ENCODE peak calls at places on chromosomes 16 and 17, in four cellular contexts. Z, V, L and R are unnamed samples.

GRCh38 chr17:12909511-12909910 is 108.3 kb downstream of the ELAC2 start:
- DNase-seq in Z (no peak), V (no peak), L (no peak), R (no peak)

GRCh38 chr17:40071720-40072480 is 9.1 kb downstream of the THRA start:
- DNase-seq in Z (peak), V (peak), L (no peak), R (no peak)

GRCh38 chr17:8153957-8154607 is 1.9 kb upstream of the PER1 start:
- DNase-seq in Z (peak), V (peak), L (peak), R (peak)

GRCh38 chr16:1729026-1729425 is 23.0 kb downstream of the MAPK8IP3 start:
- DNase-seq in Z (no peak), V (no peak), L (no peak), R (no peak)

GRCh38 chr16:75087040-75087979 is 29.3 kb downstream of the LDHD start:
- DNase-seq in Z (peak), V (no peak), L (no peak), R (no peak)

GRCh38 chr17:82880620-82881019 is 40.8 kb upstream of the ZNF750 start:
- DNase-seq in Z (no peak), V (no peak), L (no peak), R (no peak)

GRCh38 chr16:2962334-2963073 is 1.6 kb upstream of the KREMEN2 start:
- DNase-seq in Z (no peak), V (no peak), L (no peak), R (no peak)

GRCh38 chr16:5649762-5650445 is 552.3 kb upstream of the EEF2KMT start:
- DNase-seq in Z (no peak), V (no peak), L (no peak), R (no peak)

GRCh38 chr16:67150833-67151396 is at the start of gene B3GNT9:
- DNase-seq in Z (peak), V (peak), L (no peak), R (no peak)

GRCh38 chr17:76272541-76273434 is 7.6 kb downstream of the UBALD2 start:
- DNase-seq in Z (no peak), V (no peak), L (no peak), R (no peak)

GRCh38 chr17:45992175-45992574 is 6.9 kb upstream of the STH start:
- DNase-seq in Z (no peak), V (peak), L (no peak), R (no peak)

GRCh38 chr17:12282056-12282455 is 261.4 kb downstream of the MAP2K4 start:
- DNase-seq in Z (no peak), V (no peak), L (no peak), R (no peak)

GRCh38 chr16:24754543-24754942 is 25.1 kb downstream of the TNRC6A start:
- DNase-seq in Z (no peak), V (no peak), L (no peak), R (no peak)

GRCh38 chr17:10327640-10328039 is 45.2 kb downstream of the MYH13 start:
- DNase-seq in Z (peak), V (peak), L (peak), R (peak)

GRCh38 chr16:1137604-1138003 is 15.3 kb upstream of the CACNA1H start:
- DNase-seq in Z (no peak), V (no peak), L (no peak), R (no peak)

GRCh38 chr17:67477687-67478086 is 100.6 kb downstream of the PITPNC1 start:
- DNase-seq in Z (no peak), V (no peak), L (no peak), R (no peak)

GRCh38 chr17:2703181-2703580 is 8.4 kb downstream of the CLUH start:
- DNase-seq in Z (no peak), V (no peak), L (no peak), R (no peak)

GRCh38 chr17:28004344-28004743 is 38.1 kb upstream of the NLK start:
- DNase-seq in Z (no peak), V (no peak), L (no peak), R (no peak)

GRCh38 chr17:49618112-49618611 is 42.5 kb downstream of the NXPH3 start:
- DNase-seq in Z (no peak), V (no peak), L (no peak), R (no peak)

GRCh38 chr17:77810536-77810935 is 148.0 kb upstream of the TNRC6C start:
- DNase-seq in Z (no peak), V (no peak), L (no peak), R (no peak)